ENCODE peak calls at places on chromosomes 16 and 17, in five cellular contexts. S, H, D, L and O are unnamed samples.

GRCh38 chr17:8673621-8674020 is 43.1 kb upstream of the MYH10 start:
- DNase-seq in L (no peak), D (peak; percentile 72), S (no peak), H (no peak), O (no peak)

GRCh38 chr17:38533706-38534497 is 71.8 kb downstream of the SRCIN1 start:
- DNase-seq in L (no peak), D (no peak), H (no peak), S (no peak), O (no peak)

GRCh38 chr16:67165121-67166034 is 833 bp downstream of the HSF4 start:
- DNase-seq in L (no peak), S (no peak), D (no peak), H (no peak), O (no peak)

GRCh38 chr17:15782809-15783208 is 50.7 kb downstream of the TBC1D26 start:
- DNase-seq in S (no peak), D (peak; percentile 71), H (peak; percentile 62), L (peak; percentile 47), O (peak; percentile 84)

GRCh38 chr16:54939537-54940278 is 9.0 kb downstream of the IRX5 start:
- DNase-seq in H (no peak), L (no peak), S (no peak), D (no peak), O (peak; percentile 68)

GRCh38 chr17:4204676-4205075 is 59.1 kb downstream of the ANKFY1 start:
- DNase-seq in D (peak; percentile 18), L (no peak), S (peak; percentile 34), H (peak; percentile 35), O (no peak)

GRCh38 chr17:17796787-17797061 is 40.1 kb downstream of the SREBF1 start:
- DNase-seq in D (no peak), S (no peak), H (no peak), L (no peak), O (no peak)

GRCh38 chr16:13070268-13070667 is 168.9 kb downstream of the SHISA9 start:
- DNase-seq in S (no peak), H (no peak), L (no peak), D (no peak), O (no peak)

GRCh38 chr17:77778636-77779524 is 179.6 kb upstream of the TNRC6C start:
- DNase-seq in S (peak; percentile 76), L (peak; percentile 41), H (no peak), D (peak; percentile 82), O (peak; percentile 74)

GRCh38 chr16:11094075-11094593 is 149.8 kb downstream of the CLEC16A start:
- DNase-seq in D (no peak), S (no peak), L (peak; percentile 73), H (no peak), O (no peak)

GRCh38 chr16:30997887-30998711 is 12.3 kb downstream of the STX1B start:
- DNase-seq in H (no peak), D (no peak), L (no peak), S (no peak), O (no peak)

GRCh38 chr17:15508466-15508865 is 41.0 kb upstream of the CDRT4 start:
- DNase-seq in D (no peak), H (no peak), L (no peak), S (no peak), O (no peak)

GRCh38 chr16:3838600-3839401 is 41.7 kb downstream of the CREBBP start:
- DNase-seq in L (no peak), D (no peak), H (no peak), S (no peak), O (no peak)

GRCh38 chr17:44170499-44171201 is at the start of gene ASB16:
- DNase-seq in H (no peak), D (peak; percentile 67), L (no peak), S (peak; percentile 25), O (no peak)

GRCh38 chr16:4410335-4411075 is 5.9 kb downstream of the CORO7 start:
- DNase-seq in L (no peak), S (peak; percentile 82), D (no peak), H (peak; percentile 65), O (no peak)

GRCh38 chr17:27577124-27577761 is 53.7 kb upstream of the LGALS9 start:
- DNase-seq in S (no peak), L (no peak), D (no peak), H (no peak), O (peak; percentile 84)

GRCh38 chr16:2366660-2367309 is 26.3 kb upstream of the ABCA3 start:
- DNase-seq in H (no peak), S (no peak), L (no peak), D (no peak), O (no peak)

GRCh38 chr16:2371421-2371820 is 30.9 kb upstream of the ABCA3 start:
- DNase-seq in H (no peak), D (peak; percentile 10), L (no peak), S (no peak), O (no peak)

GRCh38 chr16:2370725-2371124 is 30.2 kb upstream of the ABCA3 start:
- DNase-seq in S (no peak), L (no peak), D (no peak), H (no peak), O (no peak)

GRCh38 chr16:2374644-2375043 is 34.1 kb upstream of the ABCA3 start:
- DNase-seq in S (no peak), H (no peak), D (no peak), L (no peak), O (no peak)

DNA sequence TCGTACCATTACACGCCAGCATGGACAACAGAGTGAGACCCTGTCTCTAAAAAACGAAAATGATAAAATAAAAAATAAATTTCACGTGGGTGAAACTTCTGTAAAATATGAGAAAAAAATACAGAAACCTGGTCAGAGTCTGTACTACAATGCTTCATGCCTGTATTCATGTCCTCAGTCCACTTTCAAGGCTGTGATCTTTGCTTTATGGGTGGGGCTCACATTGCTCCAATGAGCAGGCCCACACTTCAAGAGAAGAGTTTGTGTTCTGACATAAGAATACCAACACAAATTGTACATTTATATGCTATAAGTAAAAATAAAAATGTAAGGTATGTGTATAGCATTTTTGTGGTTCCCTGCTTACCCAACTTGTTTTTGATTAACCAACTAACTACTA is 32.2 kb upstream of the ABCA3 start:
- DNase-seq in L (no peak), H (no peak), S (no peak), D (no peak), O (no peak)
- H3K4me1 ChIP-seq in L (no peaks in the 10 kb centered on the region), H (no peaks in the 10 kb centered on the region), S (no peaks in the 10 kb centered on the region), D (peaks cover 17% of the 10 kb centered on the region), O (peaks cover 5% of the 10 kb centered on the region)

DNA sequence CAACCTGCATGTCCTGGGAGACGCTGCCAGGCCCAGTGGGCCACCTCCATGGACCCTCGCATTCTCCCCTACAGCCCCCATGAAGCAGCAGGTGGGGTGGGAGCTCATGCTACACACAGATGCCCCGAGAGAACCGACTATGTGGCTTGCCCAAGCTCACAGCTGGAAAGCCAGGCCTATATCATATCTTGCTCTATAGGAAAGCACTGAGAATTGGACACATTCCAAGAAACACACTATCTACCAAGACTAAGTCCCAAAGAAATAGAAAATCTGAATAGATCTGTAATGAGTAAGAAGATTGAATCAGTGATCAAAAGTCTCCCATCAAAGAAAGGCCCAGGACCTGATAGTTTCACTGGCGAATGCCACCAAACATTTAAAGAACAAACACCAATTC is 7.3 kb upstream of the AATK start:
- DNase-seq in S (no peak), L (no peak), H (no peak), D (no peak), O (no peak)
- H3K4me3 ChIP-seq in S (no peak overlapping the region), L (no peak overlapping the region), H (no peak overlapping the region), D (no peak overlapping the region), O (no peak overlapping the region)

DNA sequence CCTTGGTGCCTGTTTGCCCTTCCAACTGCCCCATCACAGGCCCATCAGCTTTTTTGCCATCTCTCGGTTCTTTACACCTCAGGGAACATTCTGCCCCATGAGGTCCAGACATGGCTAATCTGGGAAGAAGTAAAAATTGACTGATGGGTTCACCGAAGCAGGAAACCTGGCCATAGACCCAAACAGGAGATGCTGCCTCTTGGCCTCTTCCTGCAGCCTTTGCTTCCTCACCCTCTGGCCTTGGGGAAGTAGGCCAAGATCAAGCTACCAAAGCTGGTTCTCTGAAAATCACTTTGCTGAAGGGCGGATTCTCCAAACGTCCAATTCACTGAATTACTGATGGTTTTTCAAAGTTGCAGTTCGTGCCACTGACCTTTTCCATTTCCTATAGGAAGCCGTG is 56.1 kb downstream of the ARSG start:
- DNase-seq in H (no peak), L (no peak), S (no peak), D (no peak), O (no peak)
- H3K4me1 ChIP-seq in H (no peaks in the 10 kb centered on the region), L (no peaks in the 10 kb centered on the region), S (no peaks in the 10 kb centered on the region), D (no peaks in the 10 kb centered on the region), O (no peaks in the 10 kb centered on the region)

GRCh38 chr17:57630736-57631135 is 114.4 kb downstream of the CCDC182 start:
- DNase-seq in S (no peak), L (no peak), D (no peak), H (no peak), O (no peak)

GRCh38 chr17:57629886-57630285 is 115.2 kb downstream of the CCDC182 start:
- DNase-seq in L (no peak), S (no peak), H (no peak), D (no peak), O (no peak)

GRCh38 chr17:57627591-57627990 is 117.5 kb downstream of the CCDC182 start:
- DNase-seq in H (no peak), S (no peak), D (no peak), L (no peak), O (no peak)

GRCh38 chr17:57628421-57628820 is 116.7 kb downstream of the CCDC182 start:
- DNase-seq in L (no peak), D (no peak), S (no peak), H (no peak), O (no peak)

DNA sequence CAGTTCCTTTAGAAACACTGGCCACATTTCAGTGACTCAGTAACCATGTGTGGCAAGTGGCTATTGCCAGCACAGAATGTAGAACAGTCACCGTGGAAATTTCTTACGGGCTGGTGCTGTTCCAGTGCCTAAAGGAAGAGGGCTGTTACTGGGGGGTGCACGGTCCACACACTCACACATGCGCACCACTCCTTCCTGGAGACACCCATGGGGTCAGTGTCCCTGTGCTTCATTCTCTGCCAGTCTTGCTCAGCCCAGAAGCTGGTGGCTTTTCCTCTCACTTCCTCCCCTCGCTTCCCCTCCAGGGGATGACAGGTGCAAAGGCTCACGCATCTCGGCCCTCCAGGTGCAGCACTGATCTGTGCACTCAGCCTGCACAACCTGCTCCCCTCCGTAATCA is 115.6 kb downstream of the CCDC182 start:
- DNase-seq in S (no peak), H (no peak), D (no peak), L (no peak), O (no peak)
- H3K4me3 ChIP-seq in S (no peak overlapping the region), H (no peak overlapping the region), D (no peak overlapping the region), L (no peak overlapping the region), O (no peak overlapping the region)

GRCh38 chr16:72850863-72851262 is 197.1 kb downstream of the ZFHX3 start:
- DNase-seq in H (no peak), D (peak; percentile 56), L (no peak), S (no peak), O (no peak)
- H3K4me1 ChIP-seq in H (no peaks in the 10 kb centered on the region), D (peaks cover 75% of the 10 kb centered on the region), L (no peaks in the 10 kb centered on the region), S (peaks cover 19% of the 10 kb centered on the region), O (peaks cover 26% of the 10 kb centered on the region)

GRCh38 chr17:64004218-64004770 is 6.1 kb downstream of the PRR29 start:
- DNase-seq in D (no peak), H (peak; percentile 15), S (no peak), L (no peak), O (no peak)

GRCh38 chr17:64005734-64006167 is 7.6 kb downstream of the PRR29 start:
- DNase-seq in S (no peak), L (peak; percentile 80), D (no peak), H (peak; percentile 60), O (peak; percentile 80)

GRCh38 chr17:64006361-64007088 is 8.4 kb downstream of the PRR29 start:
- DNase-seq in L (no peak), H (peak; percentile 49), S (no peak), D (peak; percentile 87), O (peak; percentile 93)

GRCh38 chr17:64003526-64004121 is 5.5 kb downstream of the PRR29 start:
- DNase-seq in H (peak; percentile 12), D (no peak), L (no peak), S (no peak), O (no peak)

GRCh38 chr17:64004903-64005733 is 7.0 kb downstream of the PRR29 start:
- DNase-seq in H (peak; percentile 14), S (no peak), D (no peak), L (no peak), O (no peak)
- H3K4me3 ChIP-seq in H (no peak overlapping the region), S (no peak overlapping the region), D (peak overlapping the region; percentile 43), L (no peak overlapping the region), O (no peak overlapping the region)